ENCODE peak calls at places on chromosomes 1 and 21, in five cellular contexts. G, C, S, F and L are unnamed samples.

GRCh38 chr1:904271-904950 is 19.3 kb upstream of the SAMD11 start:
- DNase-seq in G (peak), C (no peak), S (peak), F (peak), L (peak)

GRCh38 chr21:29504751-29505321 is 206.1 kb downstream of the BACH1 start:
- DNase-seq in G (no peak), F (no peak), C (no peak), S (no peak), L (no peak)

GRCh38 chr1:217322834-217323233 is 308.1 kb downstream of the GPATCH2 start:
- DNase-seq in F (no peak), C (no peak), G (no peak), S (no peak), L (no peak)

GRCh38 chr1:22101199-22101598 is 41.7 kb downstream of the WNT4 start:
- DNase-seq in F (no peak), S (no peak), C (no peak), G (no peak), L (no peak)

GRCh38 chr1:192477630-192478029 is 97.9 kb upstream of the RGS1 start:
- DNase-seq in F (no peak), S (peak), C (peak), G (no peak), L (no peak)

GRCh38 chr1:43530483-43531452 is at the start of gene PTPRF:
- DNase-seq in C (peak), S (peak), F (peak), G (peak), L (no peak)

GRCh38 chr1:40394456-40395172 is 21.1 kb downstream of the SMAP2 start:
- DNase-seq in S (no peak), G (no peak), F (no peak), C (no peak), L (no peak)

GRCh38 chr1:37860346-37860666 is 914 bp upstream of the MTF1 start:
- DNase-seq in G (no peak), F (no peak), C (no peak), S (no peak), L (no peak)

GRCh38 chr1:231626535-231626950 is at the start of gene DISC1:
- DNase-seq in C (peak), G (peak), S (peak), F (peak), L (peak)

GRCh38 chr21:34337741-34338140 is 26.1 kb upstream of the KCNE2 start:
- DNase-seq in G (no peak), S (no peak), F (no peak), C (no peak), L (no peak)

GRCh38 chr1:204448321-204448964 is 36.8 kb upstream of the PPP1R15B start:
- DNase-seq in F (no peak), G (peak), C (peak), S (no peak), L (no peak)

GRCh38 chr1:87942165-87942564 is 613.5 kb downstream of the LMO4 start:
- DNase-seq in F (peak), G (no peak), S (no peak), C (no peak), L (no peak)

GRCh38 chr1:75725861-75726361 is 1.4 kb downstream of the ACADM start:
- DNase-seq in F (no peak), S (peak), G (peak), C (no peak), L (no peak)

GRCh38 chr1:23838401-23838866 is 13.2 kb upstream of the HMGCL start:
- DNase-seq in S (peak), C (peak), G (peak), F (peak), L (peak)

GRCh38 chr1:36386262-36387140 is 777 bp upstream of the STK40 start:
- DNase-seq in C (peak), G (peak), F (peak), S (peak), L (peak)

GRCh38 chr1:42730988-42731387 is 9.0 kb downstream of the CLDN19 start:
- DNase-seq in C (no peak), F (no peak), S (peak), G (peak), L (no peak)

GRCh38 chr1:117821782-117822447 is 107.5 kb downstream of the GDAP2 start:
- DNase-seq in G (no peak), F (peak), C (no peak), S (peak), L (no peak)

GRCh38 chr1:45573231-45573804 is 10.5 kb upstream of the NASP start:
- DNase-seq in G (no peak), C (no peak), F (no peak), S (peak), L (no peak)

GRCh38 chr1:8169364-8170058 is 143.4 kb upstream of the ERRFI1 start:
- DNase-seq in G (peak), C (peak), F (no peak), S (no peak), L (peak)

GRCh38 chr1:21814241-21814918 is 2.3 kb downstream of the LDLRAD2 start:
- DNase-seq in C (no peak), F (no peak), S (peak), G (no peak), L (no peak)

GRCh38 chr1:41620365-41621169 is 136.1 kb upstream of the EDN2 start:
- DNase-seq in S (no peak), G (no peak), F (peak), C (no peak), L (no peak)

GRCh38 chr21:25733859-25734653 is 648 bp downstream of the ATP5PF start:
- DNase-seq in S (peak), F (no peak), G (peak), C (no peak), L (no peak)

DNA sequence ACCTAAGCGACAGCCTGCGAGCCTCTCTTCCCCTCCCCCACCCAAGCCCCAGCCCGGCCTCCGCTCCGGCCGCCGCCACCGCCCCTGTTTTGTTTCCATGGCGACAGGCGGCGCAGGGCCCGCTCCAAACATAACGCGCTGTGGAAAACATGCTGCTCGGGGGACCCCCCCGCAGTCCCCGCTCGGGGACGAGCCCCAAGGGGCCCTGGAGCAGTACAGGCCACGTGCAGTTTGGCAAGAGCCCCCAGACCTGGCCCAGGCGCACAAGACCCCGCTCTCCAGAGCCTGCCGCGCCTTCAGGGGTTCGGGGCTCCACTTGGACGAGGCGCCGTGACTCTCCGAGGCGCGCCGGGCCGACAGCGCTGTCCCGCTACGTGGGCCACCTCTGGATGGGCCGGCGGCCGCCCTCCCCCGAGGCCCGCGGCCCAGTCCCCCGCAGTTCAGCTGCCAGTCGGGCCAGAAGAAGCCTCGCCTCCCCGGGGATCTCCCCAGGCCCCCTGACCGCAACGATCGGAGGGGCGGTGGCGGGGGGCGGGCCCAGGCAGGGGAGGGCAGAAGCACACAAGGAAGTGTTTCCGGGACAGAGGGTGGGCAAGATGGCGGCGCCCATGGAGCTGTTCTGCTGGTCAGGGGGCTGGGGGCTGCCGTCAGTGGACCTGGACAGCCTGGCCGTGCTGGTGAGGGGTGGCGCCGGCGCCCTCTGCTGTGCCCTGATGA is at the start of gene MTX1:
- DNase-seq in G (peak), S (peak), C (peak), F (peak), L (peak)
- TF ChIP-seq CTCF in G (no peak), S (peak), C (no peak), F (no peak), L (no peak)

GRCh38 chr1:174242856-174243255 is 83.5 kb downstream of the RABGAP1L start:
- DNase-seq in F (no peak), C (no peak), S (no peak), G (no peak), L (no peak)

GRCh38 chr1:174244017-174244416 is 84.7 kb downstream of the RABGAP1L start:
- DNase-seq in G (no peak), F (no peak), C (no peak), S (no peak), L (no peak)

GRCh38 chr1:174243451-174244000 is 84.2 kb downstream of the RABGAP1L start:
- DNase-seq in F (no peak), S (no peak), G (no peak), C (no peak), L (no peak)

DNA sequence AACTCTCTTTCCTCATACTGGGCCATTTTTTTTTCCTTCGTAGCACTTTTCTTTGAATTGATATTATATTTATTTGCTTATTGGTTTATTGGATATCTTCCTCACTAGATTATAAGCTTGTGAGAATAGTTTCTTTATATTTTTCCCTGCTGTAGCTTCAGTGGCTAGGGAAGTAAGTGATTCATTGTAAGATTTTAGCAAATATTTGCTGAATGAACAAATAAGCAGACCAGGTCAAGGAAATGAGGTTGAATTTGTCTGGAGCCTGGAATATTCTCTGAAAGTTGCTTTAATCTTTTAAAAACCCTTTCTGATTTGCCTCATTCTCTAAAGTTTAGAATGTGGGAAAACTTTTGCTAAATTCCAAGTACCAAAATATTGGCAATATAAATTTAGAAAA is 80.2 kb downstream of the RABGAP1L start:
- DNase-seq in S (no peak), F (no peak), G (no peak), C (no peak), L (no peak)
- H3K27ac ChIP-seq in S (peak), F (no peak), G (no peak), C (peak), L (no peak)

GRCh38 chr1:32966900-32967299 is 2.3 kb upstream of the RNF19B start:
- DNase-seq in S (no peak), G (no peak), F (no peak), C (no peak), L (no peak)

GRCh38 chr1:32964461-32965250 is at the start of gene RNF19B:
- DNase-seq in C (peak), G (peak), F (peak), S (peak), L (peak)

GRCh38 chr1:32962248-32962896 is 2.2 kb downstream of the RNF19B start:
- DNase-seq in S (no peak), F (no peak), C (no peak), G (no peak), L (no peak)

GRCh38 chr1:32965251-32965643 is 638 bp upstream of the RNF19B start:
- DNase-seq in C (no peak), G (no peak), S (no peak), F (peak), L (no peak)

GRCh38 chr1:32963746-32964460 is 706 bp downstream of the RNF19B start:
- DNase-seq in F (peak), S (peak), G (peak), C (peak), L (peak)
- TF ChIP-seq CTCF in F (no peak), S (no peak), G (no peak), C (no peak), L (no peak)

GRCh38 chr21:39011911-39012310 is 171.3 kb downstream of the PSMG1 start:
- DNase-seq in G (no peak), S (no peak), F (no peak), C (no peak), L (no peak)

GRCh38 chr21:39010629-39011404 is 172.4 kb downstream of the PSMG1 start:
- DNase-seq in C (no peak), G (no peak), S (no peak), F (no peak), L (no peak)

GRCh38 chr21:39007985-39008384 is 175.3 kb downstream of the PSMG1 start:
- DNase-seq in C (no peak), G (no peak), F (no peak), S (no peak), L (no peak)

GRCh38 chr21:39007532-39007931 is 175.7 kb downstream of the PSMG1 start:
- DNase-seq in S (no peak), G (no peak), C (no peak), F (no peak), L (no peak)

DNA sequence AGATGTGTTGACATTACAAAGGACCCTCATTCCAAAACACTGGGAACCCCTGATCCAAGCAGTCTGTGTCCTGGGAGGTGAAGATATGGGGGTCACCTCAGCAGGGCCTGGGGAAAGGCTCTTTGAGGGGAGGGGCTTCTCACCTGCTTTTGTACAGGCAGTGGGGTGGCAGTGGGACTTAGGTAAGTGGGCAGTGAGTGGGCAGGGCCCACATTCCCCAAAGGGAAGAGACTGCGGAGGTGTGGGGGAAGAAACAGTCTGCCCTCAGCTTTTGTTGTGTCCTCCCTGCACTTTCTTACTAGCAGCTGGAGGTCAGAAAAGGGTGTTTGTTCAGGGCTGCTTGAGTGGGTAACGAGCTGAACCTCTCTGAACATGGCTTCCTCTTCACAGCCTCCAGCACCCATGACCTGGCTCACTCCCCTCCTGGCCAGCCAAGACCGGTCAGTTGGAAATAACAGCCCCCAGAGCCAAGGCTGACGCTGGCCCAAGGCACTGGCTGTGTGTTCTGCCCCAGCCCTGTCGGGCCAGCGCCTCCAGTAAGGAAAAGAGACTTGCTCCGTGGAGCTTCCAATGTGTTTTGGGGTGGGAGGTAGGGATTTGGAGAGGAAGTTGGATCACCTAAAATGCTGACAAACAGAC is 173.5 kb downstream of the PSMG1 start:
- DNase-seq in C (no peak), G (no peak), F (no peak), S (no peak), L (no peak)
- H3K27ac ChIP-seq in C (no peak), G (no peak), F (no peak), S (no peak), L (no peak)

DNA sequence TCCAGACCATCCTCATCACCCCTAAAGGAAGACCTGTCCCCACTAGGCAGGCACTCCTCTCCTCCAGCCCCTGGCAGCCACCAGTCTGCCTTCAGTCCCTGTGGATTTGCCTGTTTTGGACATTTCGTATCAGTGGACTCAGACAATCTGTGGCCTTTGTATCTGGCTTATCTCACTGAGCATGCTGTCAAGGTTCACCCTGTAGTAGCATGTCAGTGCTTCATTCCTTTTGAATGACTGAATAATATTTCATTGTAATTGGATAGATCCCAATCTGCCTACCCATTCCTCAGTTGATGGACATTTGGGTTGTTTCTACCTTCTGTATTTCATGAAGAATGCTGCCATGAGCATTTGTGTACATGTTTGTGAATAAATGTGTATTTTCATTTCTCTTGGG is 32.9 kb upstream of the RNF187 start:
- DNase-seq in F (no peak), G (no peak), C (no peak), S (no peak), L (no peak)
- TF ChIP-seq CTCF in F (no peak), G (no peak), C (no peak), S (no peak), L (no peak)

GRCh38 chr1:184329962-184330868 is 56.6 kb upstream of the C1orf21 start:
- DNase-seq in S (no peak), F (no peak), G (peak), C (no peak), L (no peak)
- H3K27ac ChIP-seq in S (no peak), F (no peak), G (no peak), C (no peak), L (no peak)

DNA sequence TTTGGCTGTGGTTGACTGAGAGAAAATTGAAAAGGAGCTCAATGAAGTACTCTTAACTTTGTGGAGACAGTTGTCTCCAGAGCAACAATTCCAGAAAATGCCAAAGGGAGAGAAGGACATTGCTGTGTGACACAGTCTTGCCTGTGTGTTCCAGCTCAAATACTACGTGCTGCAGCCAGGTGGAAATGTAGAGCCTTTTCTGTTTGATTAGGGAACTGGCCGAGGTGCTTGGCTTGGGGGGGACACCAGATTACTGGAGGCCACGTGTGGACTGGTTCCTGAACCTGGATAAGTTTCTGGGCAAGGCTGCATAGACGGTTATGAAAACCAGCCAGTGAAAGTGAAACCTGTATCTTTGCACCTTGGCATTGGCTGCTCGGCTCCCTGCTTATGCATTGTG is 217.9 kb downstream of the CTH start:
- DNase-seq in G (no peak), S (peak), F (no peak), C (no peak), L (no peak)
- TF ChIP-seq CTCF in G (no peak), S (peak), F (no peak), C (no peak), L (no peak)